ENCODE peak calls at places on chromosomes 6 and 20, in eight cellular contexts. J, E, B, W, M, H, G and V are unnamed samples.

GRCh38 chr20:1687053-1687452 is 29.5 kb upstream of the SIRPG start:
- DNase-seq in J (no peak), E (no peak), B (no peak), W (no peak), M (no peak), H (no peak), G (no peak), V (no peak)

GRCh38 chr6:52115891-52116604 is 28.6 kb upstream of the PKHD1 start:
- DNase-seq in J (no peak), E (no peak), B (no peak), W (no peak), M (no peak), H (no peak), G (no peak), V (no peak)

GRCh38 chr6:24117016-24117415 is 9.0 kb upstream of the NRSN1 start:
- DNase-seq in J (no peak), E (no peak), B (peak), W (no peak), M (no peak), H (no peak), G (no peak), V (no peak)

GRCh38 chr6:166464418-166465400 is 82.0 kb upstream of the MPC1 start:
- DNase-seq in J (no peak), E (peak), B (no peak), W (no peak), M (no peak), H (no peak), G (peak), V (no peak)

GRCh38 chr20:40945754-40946451 is 82.7 kb upstream of the TOP1 start:
- DNase-seq in J (no peak), E (peak), B (peak), W (peak), M (no peak), H (peak), G (peak), V (peak)

GRCh38 chr6:108180776-108181175 is 15.0 kb downstream of the NR2E1 start:
- DNase-seq in J (no peak), E (no peak), B (no peak), W (no peak), M (no peak), H (no peak), G (no peak), V (no peak)

GRCh38 chr6:34142599-34142998 is 3.3 kb downstream of the GRM4 start:
- DNase-seq in J (peak), E (no peak), B (no peak), W (no peak), M (no peak), H (no peak), G (no peak), V (no peak)

GRCh38 chr6:46651766-46652165 is 852 bp downstream of the CYP39A1 start:
- DNase-seq in J (peak), E (no peak), B (no peak), W (no peak), M (no peak), H (peak), G (no peak), V (no peak)

GRCh38 chr6:7150381-7151064 is 42.8 kb downstream of the RREB1 start:
- DNase-seq in J (no peak), E (no peak), B (peak), W (no peak), M (no peak), H (no peak), G (no peak), V (no peak)

GRCh38 chr20:24933266-24933908 is 15.7 kb upstream of the CST7 start:
- DNase-seq in J (no peak), E (no peak), B (no peak), W (no peak), M (no peak), H (no peak), G (no peak), V (no peak)

GRCh38 chr6:15425947-15426346 is 180.1 kb downstream of the JARID2 start:
- DNase-seq in J (no peak), E (no peak), B (no peak), W (no peak), M (no peak), H (no peak), G (no peak), V (no peak)

GRCh38 chr20:62832212-62832922 is 15.5 kb downstream of the COL9A3 start:
- DNase-seq in J (no peak), E (no peak), B (peak), W (no peak), M (no peak), H (no peak), G (no peak), V (no peak)

GRCh38 chr20:25071722-25072121 is 10.2 kb downstream of the VSX1 start:
- DNase-seq in J (no peak), E (no peak), B (no peak), W (no peak), M (no peak), H (no peak), G (no peak), V (no peak)

GRCh38 chr20:36950432-36951197 is 893 bp downstream of the SAMHD1 start:
- DNase-seq in J (peak), E (peak), B (peak), W (peak), M (peak), H (peak), G (no peak), V (peak)

GRCh38 chr6:134134654-134135053 is 82.2 kb upstream of the SLC2A12 start:
- DNase-seq in J (no peak), E (no peak), B (no peak), W (no peak), M (no peak), H (no peak), G (no peak), V (no peak)
- TF ChIP-seq CTCF in J (no peak), E (no peak), B (no peak), W (no peak), M (no peak), H (no peak), G (no peak), V (no peak)

DNA sequence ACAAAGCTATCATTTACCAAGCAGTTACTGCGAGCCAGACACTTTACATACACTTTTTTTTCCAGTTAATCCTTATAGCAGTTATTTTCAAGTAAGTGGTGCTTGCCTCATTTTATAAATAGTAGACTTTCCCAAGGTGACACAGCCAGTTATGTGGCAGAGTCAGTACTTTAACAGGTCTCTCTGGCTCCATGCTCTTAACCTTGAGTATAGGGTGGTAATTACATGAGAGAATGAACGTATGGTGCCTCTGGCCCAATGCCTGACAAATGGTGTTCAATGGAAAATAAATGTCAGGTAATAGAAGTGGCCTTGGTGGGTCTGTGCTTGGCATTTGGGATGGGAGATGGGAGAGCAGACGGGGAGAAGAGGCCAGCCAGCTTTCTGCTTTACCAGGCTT is 316.3 kb downstream of the SLC35F1 start:
- DNase-seq in J (no peak), E (no peak), B (no peak), W (no peak), M (no peak), H (no peak), G (no peak), V (no peak)
- TF ChIP-seq CTCF in J (no peak), E (no peak), B (no peak), W (no peak), M (no peak), H (no peak), G (no peak), V (no peak)

DNA sequence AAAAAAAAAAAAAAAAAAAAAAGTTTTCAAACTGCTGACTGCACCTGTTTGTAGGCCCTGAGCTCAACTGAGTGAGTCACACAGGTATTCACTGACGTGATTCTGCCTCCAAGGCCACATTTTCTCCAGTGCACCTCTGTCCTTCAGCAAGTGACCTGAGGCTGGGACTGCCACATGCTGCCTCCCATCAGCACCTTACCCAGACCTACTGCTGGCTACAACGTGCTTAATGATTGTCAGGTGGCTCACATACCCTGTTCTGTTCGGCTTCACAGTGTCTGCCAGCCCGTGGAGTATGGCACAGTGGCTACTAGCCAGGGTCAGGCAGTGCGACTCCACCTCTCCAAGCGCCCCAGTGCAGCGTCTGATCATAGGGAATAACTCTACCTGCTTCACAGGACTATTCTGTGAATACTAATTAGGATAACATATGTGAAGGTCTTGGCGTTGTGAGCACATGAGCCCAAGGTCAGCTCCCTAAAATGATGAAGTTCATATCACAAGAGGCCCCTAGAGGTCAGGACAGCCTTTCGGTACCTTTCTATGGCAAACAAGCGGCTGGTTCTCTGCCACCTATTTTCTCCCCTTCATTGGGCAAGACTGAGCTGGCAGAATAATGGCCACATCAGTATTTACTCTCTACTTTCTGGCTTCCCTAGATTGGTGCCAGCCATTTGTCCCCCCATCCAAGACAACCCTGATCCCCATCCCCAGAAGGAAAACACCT is 28.1 kb downstream of the RIPOR3 start:
- DNase-seq in J (peak), E (no peak), B (peak), W (no peak), M (no peak), H (peak), G (no peak), V (no peak)
- TF ChIP-seq CTCF in J (peak), E (no peak), B (peak), W (no peak), M (no peak), H (no peak), G (no peak), V (no peak)

GRCh38 chr20:63955846-63956663 is at the start of gene UCKL1:
- DNase-seq in J (peak), E (peak), B (peak), W (peak), M (peak), H (peak), G (peak), V (peak)
- TF ChIP-seq CTCF in J (no peak), E (no peak), B (no peak), W (no peak), M (no peak), H (peak), G (no peak), V (peak)

GRCh38 chr20:38315290-38315966 is 11.5 kb downstream of the BPI start:
- DNase-seq in J (no peak), E (peak), B (peak), W (peak), M (no peak), H (no peak), G (peak), V (peak)
- TF ChIP-seq CTCF in J (no peak), E (peak), B (peak), W (no peak), M (no peak), H (no peak), G (no peak), V (peak)